ENCODE peak calls at places on chromosome 3, in four cellular contexts. One of them, this sample, is unnamed.

GRCh38 chr3:187678869-187679268 is 8.7 kb upstream of the SST start:
- DNase-seq in HCT116: peak; percentile 42
- DNase-seq in transverse colon: peak; percentile 13
- DNase-seq in suprapubic skin: no peak
- DNase-seq in this sample: peak; percentile 44

GRCh38 chr3:50245251-50245745 is 9.3 kb downstream of the GNAI2 start:
- DNase-seq in HCT116: no peak
- DNase-seq in transverse colon: no peak
- DNase-seq in suprapubic skin: no peak
- DNase-seq in this sample: no peak

GRCh38 chr3:124593442-124593829 is 136.8 kb upstream of the UMPS start:
- DNase-seq in HCT116: no peak
- DNase-seq in transverse colon: no peak
- DNase-seq in suprapubic skin: no peak
- DNase-seq in this sample: no peak

GRCh38 chr3:111236833-111237713 is 165.5 kb downstream of the NECTIN3 start:
- DNase-seq in HCT116: no peak
- DNase-seq in transverse colon: no peak
- DNase-seq in suprapubic skin: no peak
- DNase-seq in this sample: no peak

GRCh38 chr3:173902866-173903265 is 505.3 kb downstream of the NLGN1 start:
- DNase-seq in HCT116: no peak
- DNase-seq in transverse colon: no peak
- DNase-seq in suprapubic skin: no peak
- DNase-seq in this sample: no peak

GRCh38 chr3:132629928-132630327 is 29.7 kb downstream of the ACAD11 start:
- DNase-seq in HCT116: no peak
- DNase-seq in transverse colon: no peak
- DNase-seq in suprapubic skin: no peak
- DNase-seq in this sample: no peak

GRCh38 chr3:86225461-86225860 is 765.5 kb downstream of the VGLL3 start:
- DNase-seq in HCT116: no peak
- DNase-seq in transverse colon: no peak
- DNase-seq in suprapubic skin: no peak
- DNase-seq in this sample: no peak

GRCh38 chr3:44954962-44955361 is 21.0 kb downstream of the ZDHHC3 start:
- DNase-seq in HCT116: no peak
- DNase-seq in transverse colon: no peak
- DNase-seq in suprapubic skin: no peak
- DNase-seq in this sample: peak; percentile 87

GRCh38 chr3:50251220-50251619 is 15.2 kb downstream of the GNAI2 start:
- DNase-seq in HCT116: no peak
- DNase-seq in transverse colon: no peak
- DNase-seq in suprapubic skin: no peak
- DNase-seq in this sample: no peak

GRCh38 chr3:174541708-174542107 is 317.4 kb upstream of the NAALADL2 start:
- DNase-seq in HCT116: no peak
- DNase-seq in transverse colon: no peak
- DNase-seq in suprapubic skin: no peak
- DNase-seq in this sample: no peak

GRCh38 chr3:123633530-123633929 is 48.7 kb upstream of the HACD2 start:
- DNase-seq in HCT116: no peak
- DNase-seq in transverse colon: no peak
- DNase-seq in suprapubic skin: no peak
- DNase-seq in this sample: no peak

GRCh38 chr3:194675081-194675640 is 3.2 kb upstream of the LSG1 start:
- DNase-seq in HCT116: no peak
- DNase-seq in transverse colon: no peak
- DNase-seq in suprapubic skin: no peak
- DNase-seq in this sample: no peak

GRCh38 chr3:189455796-189456195 is 175.4 kb upstream of the TP63 start:
- DNase-seq in HCT116: no peak
- DNase-seq in transverse colon: no peak
- DNase-seq in suprapubic skin: no peak
- DNase-seq in this sample: no peak

GRCh38 chr3:143084856-143085731 is 34.5 kb upstream of the CHST2 start:
- DNase-seq in HCT116: no peak
- DNase-seq in transverse colon: no peak
- DNase-seq in suprapubic skin: no peak
- DNase-seq in this sample: peak; percentile 86

GRCh38 chr3:178900244-178900643 is 171.4 kb downstream of the ZMAT3 start:
- DNase-seq in HCT116: no peak
- DNase-seq in transverse colon: no peak
- DNase-seq in suprapubic skin: no peak
- DNase-seq in this sample: no peak

GRCh38 chr3:58251653-58252052 is 14.1 kb downstream of the ABHD6 start:
- DNase-seq in HCT116: no peak
- DNase-seq in transverse colon: no peak
- DNase-seq in suprapubic skin: no peak
- DNase-seq in this sample: no peak

GRCh38 chr3:120773932-120774331 is 31.4 kb downstream of the GTF2E1 start:
- DNase-seq in HCT116: no peak
- DNase-seq in transverse colon: no peak
- DNase-seq in suprapubic skin: no peak
- DNase-seq in this sample: no peak

GRCh38 chr3:108488631-108489030 is 21.8 kb downstream of the MYH15 start:
- DNase-seq in HCT116: no peak
- DNase-seq in transverse colon: no peak
- DNase-seq in suprapubic skin: no peak
- DNase-seq in this sample: no peak

GRCh38 chr3:194579091-194579606 is 54.1 kb downstream of the TMEM44 start:
- DNase-seq in HCT116: no peak
- DNase-seq in transverse colon: no peak
- DNase-seq in suprapubic skin: no peak
- DNase-seq in this sample: no peak

GRCh38 chr3:127220497-127220896 is 27.6 kb downstream of the PRR23E start:
- DNase-seq in HCT116: no peak
- DNase-seq in transverse colon: no peak
- DNase-seq in suprapubic skin: no peak
- DNase-seq in this sample: no peak

GRCh38 chr3:141102372-141102771 is 51.2 kb downstream of the SPSB4 start:
- DNase-seq in HCT116: no peak
- DNase-seq in transverse colon: no peak
- DNase-seq in suprapubic skin: no peak
- DNase-seq in this sample: no peak

GRCh38 chr3:8837172-8837571 is 67.8 kb upstream of the OXTR start:
- DNase-seq in HCT116: no peak
- DNase-seq in transverse colon: no peak
- DNase-seq in suprapubic skin: no peak
- DNase-seq in this sample: no peak

GRCh38 chr3:172194702-172195392 is 155.5 kb downstream of the FNDC3B start:
- DNase-seq in HCT116: peak; percentile 22
- DNase-seq in transverse colon: no peak
- DNase-seq in suprapubic skin: no peak
- DNase-seq in this sample: no peak

GRCh38 chr3:55434789-55435188 is 52.3 kb downstream of the WNT5A start:
- DNase-seq in HCT116: no peak
- DNase-seq in transverse colon: peak; percentile 44
- DNase-seq in suprapubic skin: no peak
- DNase-seq in this sample: peak; percentile 38

GRCh38 chr3:16028604-16029003 is 145.9 kb upstream of the GALNT15 start:
- DNase-seq in HCT116: no peak
- DNase-seq in transverse colon: no peak
- DNase-seq in suprapubic skin: no peak
- DNase-seq in this sample: no peak

GRCh38 chr3:133854971-133855370 is 40.7 kb downstream of the RAB6B start:
- DNase-seq in HCT116: no peak
- DNase-seq in transverse colon: no peak
- DNase-seq in suprapubic skin: no peak
- DNase-seq in this sample: peak; percentile 36

GRCh38 chr3:11803977-11804903 is 42.4 kb downstream of the TAMM41 start:
- DNase-seq in HCT116: peak; percentile 35
- DNase-seq in transverse colon: peak; percentile 26
- DNase-seq in suprapubic skin: no peak
- DNase-seq in this sample: peak; percentile 63

GRCh38 chr3:196737655-196738054 is 2.0 kb upstream of the PAK2 start:
- DNase-seq in HCT116: no peak
- DNase-seq in transverse colon: no peak
- DNase-seq in suprapubic skin: no peak
- DNase-seq in this sample: no peak

GRCh38 chr3:196741401-196741761 is 1.7 kb downstream of the PAK2 start:
- DNase-seq in HCT116: no peak
- DNase-seq in transverse colon: no peak
- DNase-seq in suprapubic skin: no peak
- DNase-seq in this sample: no peak

GRCh38 chr3:196736670-196737374 is 2.8 kb upstream of the PAK2 start:
- DNase-seq in HCT116: no peak
- DNase-seq in transverse colon: no peak
- DNase-seq in suprapubic skin: no peak
- DNase-seq in this sample: no peak

GRCh38 chr3:196740476-196741400 is 1.1 kb downstream of the PAK2 start:
- DNase-seq in HCT116: no peak
- DNase-seq in transverse colon: no peak
- DNase-seq in suprapubic skin: no peak
- DNase-seq in this sample: peak; percentile 51

DNA sequence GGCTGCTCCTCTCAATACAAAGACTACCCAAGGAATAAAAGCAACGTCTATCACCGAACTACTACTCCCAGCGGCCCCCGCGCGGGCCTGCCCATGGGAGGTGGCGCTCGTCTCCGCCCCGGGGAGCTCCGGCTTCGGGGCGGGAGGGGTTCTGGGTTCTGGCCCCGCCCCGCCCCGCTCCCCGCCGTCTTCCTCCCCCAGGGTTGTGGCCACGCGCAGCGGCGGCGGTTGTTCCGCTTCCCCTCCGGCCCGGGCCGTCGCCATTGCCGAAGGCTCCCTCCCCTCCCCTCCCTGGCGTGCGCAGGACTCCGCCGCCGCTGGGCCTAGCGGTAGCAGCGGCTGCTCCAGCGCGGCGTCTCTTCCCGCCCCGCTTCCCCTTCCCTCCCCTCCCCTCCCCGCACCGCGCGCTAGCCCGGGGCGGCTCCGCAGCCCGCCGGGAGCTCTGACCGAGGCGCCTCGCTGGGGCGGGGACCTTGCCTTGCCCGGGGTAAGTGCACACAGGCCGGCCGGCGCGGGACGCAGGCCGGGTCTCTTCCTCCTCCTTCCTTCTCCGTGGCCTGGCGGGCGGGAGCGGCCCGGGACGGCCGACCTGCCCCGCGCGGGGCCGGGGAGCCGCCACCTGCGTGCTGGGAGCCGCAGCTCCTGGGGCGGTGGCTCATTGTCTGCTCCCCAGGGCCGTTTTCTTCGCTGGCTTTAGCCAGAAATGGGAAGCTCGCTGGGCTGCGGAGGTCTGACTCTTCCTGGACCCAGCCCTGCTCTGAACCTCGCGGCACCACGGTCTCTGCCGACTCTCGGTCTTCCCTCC is at the start of gene PAK2:
- DNase-seq in HCT116: peak; percentile 67
- DNase-seq in transverse colon: peak; percentile 95
- DNase-seq in suprapubic skin: peak; percentile 92
- DNase-seq in this sample: peak; percentile 96
- TF ChIP-seq POLR2A in HCT116: no peak
- TF ChIP-seq POLR2A in transverse colon: peak; percentile 80
- TF ChIP-seq POLR2A in suprapubic skin: peak; percentile 37
- TF ChIP-seq POLR2A in this sample: peak; percentile 45

GRCh38 chr3:40873934-40874699 is 325.2 kb upstream of the CTNNB1 start:
- DNase-seq in HCT116: no peak
- DNase-seq in transverse colon: no peak
- DNase-seq in suprapubic skin: no peak
- DNase-seq in this sample: no peak
- H3K4me3 ChIP-seq in HCT116: no peak overlapping the region
- H3K4me3 ChIP-seq in transverse colon: no peak overlapping the region
- H3K4me3 ChIP-seq in suprapubic skin: no peak overlapping the region
- H3K4me3 ChIP-seq in this sample: no peak overlapping the region

GRCh38 chr3:72597756-72598195 is 250.5 kb downstream of the SHQ1 start:
- DNase-seq in HCT116: no peak
- DNase-seq in transverse colon: no peak
- DNase-seq in suprapubic skin: no peak
- DNase-seq in this sample: peak; percentile 6

GRCh38 chr3:72598856-72599255 is 249.4 kb downstream of the SHQ1 start:
- DNase-seq in HCT116: no peak
- DNase-seq in transverse colon: no peak
- DNase-seq in suprapubic skin: no peak
- DNase-seq in this sample: no peak

GRCh38 chr3:72604287-72604686 is 244.0 kb downstream of the SHQ1 start:
- DNase-seq in HCT116: no peak
- DNase-seq in transverse colon: no peak
- DNase-seq in suprapubic skin: no peak
- DNase-seq in this sample: no peak

GRCh38 chr3:72601049-72601448 is 247.2 kb downstream of the SHQ1 start:
- DNase-seq in HCT116: no peak
- DNase-seq in transverse colon: no peak
- DNase-seq in suprapubic skin: no peak
- DNase-seq in this sample: no peak

GRCh38 chr3:72601983-72602382 is 246.3 kb downstream of the SHQ1 start:
- DNase-seq in HCT116: no peak
- DNase-seq in transverse colon: no peak
- DNase-seq in suprapubic skin: no peak
- DNase-seq in this sample: no peak
- TF ChIP-seq POLR2A in HCT116: no peak
- TF ChIP-seq POLR2A in transverse colon: no peak
- TF ChIP-seq POLR2A in suprapubic skin: no peak
- TF ChIP-seq POLR2A in this sample: no peak

DNA sequence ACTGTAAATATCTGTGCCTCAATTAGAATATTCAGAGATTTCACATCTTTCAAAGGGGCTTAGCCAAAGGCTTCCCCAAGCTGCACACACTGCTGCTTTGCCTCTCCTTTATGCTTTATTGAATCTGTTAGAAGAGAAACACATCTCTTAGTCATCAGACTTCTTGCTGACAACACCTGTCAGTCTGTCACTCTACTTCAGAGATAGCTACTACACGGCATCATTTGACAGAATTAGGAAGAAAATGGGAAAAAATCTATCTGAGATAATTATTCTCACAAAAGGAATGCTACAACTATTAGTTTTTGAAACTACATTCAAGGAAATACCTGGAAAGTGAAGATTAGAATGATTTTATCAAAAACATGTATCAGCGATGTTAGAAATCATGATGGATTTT is 773.5 kb downstream of the OTOL1 start:
- DNase-seq in HCT116: no peak
- DNase-seq in transverse colon: no peak
- DNase-seq in suprapubic skin: no peak
- DNase-seq in this sample: no peak
- H3K4me3 ChIP-seq in HCT116: no peak overlapping the region
- H3K4me3 ChIP-seq in transverse colon: no peak overlapping the region
- H3K4me3 ChIP-seq in suprapubic skin: no peak overlapping the region
- H3K4me3 ChIP-seq in this sample: no peak overlapping the region

GRCh38 chr3:71130516-71131384 is 452.8 kb downstream of the FOXP1 start:
- DNase-seq in HCT116: no peak
- DNase-seq in transverse colon: peak; percentile 79
- DNase-seq in suprapubic skin: peak; percentile 73
- DNase-seq in this sample: peak; percentile 80
- TF ChIP-seq POLR2A in HCT116: no peak
- TF ChIP-seq POLR2A in transverse colon: peak; percentile 85
- TF ChIP-seq POLR2A in suprapubic skin: peak; percentile 24
- TF ChIP-seq POLR2A in this sample: no peak

GRCh38 chr3:42190701-42191442 is 75.1 kb downstream of the CCK start:
- DNase-seq in HCT116: peak; percentile 41
- DNase-seq in transverse colon: peak; percentile 78
- DNase-seq in suprapubic skin: peak; percentile 77
- DNase-seq in this sample: peak; percentile 59
- H3K4me3 ChIP-seq in HCT116: no peak overlapping the region
- H3K4me3 ChIP-seq in transverse colon: no peak overlapping the region
- H3K4me3 ChIP-seq in suprapubic skin: no peak overlapping the region
- H3K4me3 ChIP-seq in this sample: no peak overlapping the region